ENCODE peak calls at places on chromosomes 11 and 22, in eight cellular contexts. One of them, this sample, is unnamed.
A peak's percentile ranks its signal among the peaks of the same experiment; 100 is the strongest.

GRCh38 chr11:130369141-130369691 is 54.5 kb upstream of the ZBTB44 start:
- DNase-seq in neuronal stem cell: no peak
- DNase-seq in AG04449: no peak
- DNase-seq in activated T-helper 9 cell treated with anti-CD3 and anti-CD28 coated beads, Interleukin-2, amount 50 U/mL, for 16 hours: no peak
- DNase-seq in KBM-7: no peak
- DNase-seq in naive B cell: no peak
- DNase-seq in body of pancreas: no peak
- DNase-seq in astrocyte of the spinal cord: no peak
- DNase-seq in this sample: no peak

GRCh38 chr11:111378773-111379499 is at the start of gene POU2AF1:
- DNase-seq in AG04449: no peak
- DNase-seq in body of pancreas: no peak
- DNase-seq in neuronal stem cell: no peak
- DNase-seq in astrocyte of the spinal cord: peak; percentile 34
- DNase-seq in naive B cell: peak; percentile 92
- DNase-seq in activated T-helper 9 cell treated with anti-CD3 and anti-CD28 coated beads, Interleukin-2, amount 50 U/mL, for 16 hours: peak; percentile 46
- DNase-seq in KBM-7: no peak
- DNase-seq in this sample: peak; percentile 1

GRCh38 chr11:83006877-83007330 is 64.8 kb downstream of the RAB30 start:
- DNase-seq in body of pancreas: peak; percentile 51
- DNase-seq in KBM-7: peak; percentile 6
- DNase-seq in AG04449: no peak
- DNase-seq in astrocyte of the spinal cord: no peak
- DNase-seq in neuronal stem cell: no peak
- DNase-seq in activated T-helper 9 cell treated with anti-CD3 and anti-CD28 coated beads, Interleukin-2, amount 50 U/mL, for 16 hours: no peak
- DNase-seq in naive B cell: no peak
- DNase-seq in this sample: no peak

GRCh38 chr11:11706022-11706421 is 84.2 kb upstream of the GALNT18 start:
- DNase-seq in activated T-helper 9 cell treated with anti-CD3 and anti-CD28 coated beads, Interleukin-2, amount 50 U/mL, for 16 hours: no peak
- DNase-seq in naive B cell: no peak
- DNase-seq in KBM-7: no peak
- DNase-seq in neuronal stem cell: no peak
- DNase-seq in body of pancreas: no peak
- DNase-seq in astrocyte of the spinal cord: no peak
- DNase-seq in AG04449: no peak
- DNase-seq in this sample: no peak

GRCh38 chr11:27754035-27755017 is 54.1 kb upstream of the BDNF start:
- DNase-seq in naive B cell: no peak
- DNase-seq in astrocyte of the spinal cord: peak; percentile 93
- DNase-seq in KBM-7: no peak
- DNase-seq in neuronal stem cell: no peak
- DNase-seq in body of pancreas: no peak
- DNase-seq in activated T-helper 9 cell treated with anti-CD3 and anti-CD28 coated beads, Interleukin-2, amount 50 U/mL, for 16 hours: no peak
- DNase-seq in AG04449: peak; percentile 10
- DNase-seq in this sample: peak; percentile 73

GRCh38 chr11:119615003-119615878 is 113.8 kb downstream of the NECTIN1 start:
- DNase-seq in KBM-7: peak; percentile 37
- DNase-seq in astrocyte of the spinal cord: peak; percentile 73
- DNase-seq in neuronal stem cell: no peak
- DNase-seq in naive B cell: no peak
- DNase-seq in AG04449: peak; percentile 36
- DNase-seq in body of pancreas: peak; percentile 13
- DNase-seq in activated T-helper 9 cell treated with anti-CD3 and anti-CD28 coated beads, Interleukin-2, amount 50 U/mL, for 16 hours: no peak
- DNase-seq in this sample: peak; percentile 56

GRCh38 chr11:9146477-9146876 is 55.1 kb upstream of the SCUBE2 start:
- DNase-seq in body of pancreas: no peak
- DNase-seq in naive B cell: no peak
- DNase-seq in AG04449: no peak
- DNase-seq in activated T-helper 9 cell treated with anti-CD3 and anti-CD28 coated beads, Interleukin-2, amount 50 U/mL, for 16 hours: no peak
- DNase-seq in neuronal stem cell: no peak
- DNase-seq in KBM-7: no peak
- DNase-seq in astrocyte of the spinal cord: no peak
- DNase-seq in this sample: no peak

GRCh38 chr22:24482586-24482985 is 12.5 kb upstream of the UPB1 start:
- DNase-seq in naive B cell: no peak
- DNase-seq in KBM-7: peak; percentile 56
- DNase-seq in AG04449: no peak
- DNase-seq in astrocyte of the spinal cord: peak; percentile 68
- DNase-seq in neuronal stem cell: no peak
- DNase-seq in activated T-helper 9 cell treated with anti-CD3 and anti-CD28 coated beads, Interleukin-2, amount 50 U/mL, for 16 hours: no peak
- DNase-seq in body of pancreas: no peak
- DNase-seq in this sample: peak; percentile 34

GRCh38 chr11:101617735-101618332 is 34.0 kb upstream of the TRPC6 start:
- DNase-seq in neuronal stem cell: no peak
- DNase-seq in naive B cell: no peak
- DNase-seq in activated T-helper 9 cell treated with anti-CD3 and anti-CD28 coated beads, Interleukin-2, amount 50 U/mL, for 16 hours: no peak
- DNase-seq in KBM-7: no peak
- DNase-seq in AG04449: no peak
- DNase-seq in astrocyte of the spinal cord: peak; percentile 5
- DNase-seq in body of pancreas: no peak
- DNase-seq in this sample: peak; percentile 2

GRCh38 chr22:30717331-30717921 is 22.8 kb downstream of the OSBP2 start:
- DNase-seq in astrocyte of the spinal cord: peak; percentile 77
- DNase-seq in KBM-7: no peak
- DNase-seq in naive B cell: no peak
- DNase-seq in activated T-helper 9 cell treated with anti-CD3 and anti-CD28 coated beads, Interleukin-2, amount 50 U/mL, for 16 hours: no peak
- DNase-seq in AG04449: peak; percentile 49
- DNase-seq in neuronal stem cell: no peak
- DNase-seq in body of pancreas: no peak
- DNase-seq in this sample: peak; percentile 46

GRCh38 chr11:17528181-17528691 is 16.0 kb downstream of the USH1C start:
- DNase-seq in AG04449: no peak
- DNase-seq in neuronal stem cell: no peak
- DNase-seq in KBM-7: peak; percentile 76
- DNase-seq in astrocyte of the spinal cord: peak; percentile 19
- DNase-seq in activated T-helper 9 cell treated with anti-CD3 and anti-CD28 coated beads, Interleukin-2, amount 50 U/mL, for 16 hours: no peak
- DNase-seq in body of pancreas: peak; percentile 65
- DNase-seq in naive B cell: peak; percentile 11
- DNase-seq in this sample: no peak

GRCh38 chr22:45127866-45128265 is 35.9 kb upstream of the NUP50 start:
- DNase-seq in activated T-helper 9 cell treated with anti-CD3 and anti-CD28 coated beads, Interleukin-2, amount 50 U/mL, for 16 hours: no peak
- DNase-seq in body of pancreas: no peak
- DNase-seq in astrocyte of the spinal cord: peak; percentile 48
- DNase-seq in naive B cell: no peak
- DNase-seq in AG04449: peak; percentile 24
- DNase-seq in KBM-7: no peak
- DNase-seq in neuronal stem cell: no peak
- DNase-seq in this sample: no peak

GRCh38 chr11:95282337-95282751 is 51.3 kb upstream of the SESN3 start:
- DNase-seq in activated T-helper 9 cell treated with anti-CD3 and anti-CD28 coated beads, Interleukin-2, amount 50 U/mL, for 16 hours: no peak
- DNase-seq in KBM-7: no peak
- DNase-seq in body of pancreas: no peak
- DNase-seq in naive B cell: no peak
- DNase-seq in AG04449: no peak
- DNase-seq in astrocyte of the spinal cord: no peak
- DNase-seq in neuronal stem cell: no peak
- DNase-seq in this sample: no peak

GRCh38 chr22:24107668-24108067 is 73.6 kb upstream of the SUSD2 start:
- DNase-seq in body of pancreas: peak; percentile 65
- DNase-seq in KBM-7: no peak
- DNase-seq in neuronal stem cell: no peak
- DNase-seq in activated T-helper 9 cell treated with anti-CD3 and anti-CD28 coated beads, Interleukin-2, amount 50 U/mL, for 16 hours: no peak
- DNase-seq in astrocyte of the spinal cord: peak; percentile 87
- DNase-seq in AG04449: peak; percentile 44
- DNase-seq in naive B cell: no peak
- DNase-seq in this sample: peak; percentile 54

GRCh38 chr11:87265132-87265531 is 227.4 kb downstream of the TMEM135 start:
- DNase-seq in activated T-helper 9 cell treated with anti-CD3 and anti-CD28 coated beads, Interleukin-2, amount 50 U/mL, for 16 hours: no peak
- DNase-seq in naive B cell: no peak
- DNase-seq in astrocyte of the spinal cord: peak; percentile 19
- DNase-seq in neuronal stem cell: no peak
- DNase-seq in KBM-7: no peak
- DNase-seq in AG04449: no peak
- DNase-seq in body of pancreas: no peak
- DNase-seq in this sample: no peak

GRCh38 chr11:111729441-111729840 is 36.7 kb downstream of the PPP2R1B start:
- DNase-seq in KBM-7: no peak
- DNase-seq in neuronal stem cell: no peak
- DNase-seq in naive B cell: no peak
- DNase-seq in activated T-helper 9 cell treated with anti-CD3 and anti-CD28 coated beads, Interleukin-2, amount 50 U/mL, for 16 hours: no peak
- DNase-seq in AG04449: no peak
- DNase-seq in astrocyte of the spinal cord: peak; percentile 53
- DNase-seq in body of pancreas: no peak
- DNase-seq in this sample: no peak